ENCODE peak calls at places on chromosomes 13 and 19, in seven cellular contexts. L is WTC11, H is cerebellar cortex, N is testis, S is NCI-H2029, J is lung microvascular endothelial cell, K is cardiac fibroblast. C is an unnamed sample.

GRCh38 chr13:97986841-97987240 is 33.4 kb downstream of the IPO5 start:
- DNase-seq in J (no peak), H (no peak), N (no peak), S (no peak), L (no peak), K (no peak), C (no peak)

GRCh38 chr13:51862965-51863364 is 1.2 kb downstream of the CCDC70 start:
- DNase-seq in S (no peak), H (no peak), L (no peak), N (no peak), K (no peak), J (peak), C (no peak)

GRCh38 chr19:44943801-44944249 is 1.8 kb downstream of the APOC4 start:
- DNase-seq in H (no peak), N (peak), L (no peak), S (no peak), J (no peak), K (peak), C (no peak)

GRCh38 chr13:30026093-30026492 is 175.7 kb upstream of the UBL3 start:
- DNase-seq in L (no peak), H (no peak), J (peak), S (no peak), K (peak), N (no peak), C (no peak)

GRCh38 chr13:51590966-51591627 is 6.8 kb downstream of the WDFY2 start:
- DNase-seq in L (no peak), H (no peak), S (no peak), N (peak), K (peak), J (peak), C (no peak)

GRCh38 chr19:2766594-2767372 is 16.3 kb downstream of the SGTA start:
- DNase-seq in K (no peak), N (no peak), H (no peak), J (no peak), L (no peak), S (no peak), C (no peak)

GRCh38 chr13:59837101-59837500 is 326.6 kb downstream of the DIAPH3 start:
- DNase-seq in K (no peak), J (peak), L (no peak), S (no peak), H (no peak), N (no peak), C (no peak)

GRCh38 chr13:72726721-72727416 is 560 bp downstream of the MZT1 start:
- DNase-seq in J (peak), S (no peak), H (peak), N (peak), L (peak), K (no peak), C (peak)

GRCh38 chr13:99909836-99910619 is 61.5 kb downstream of the ZIC5 start:
- DNase-seq in S (no peak), J (no peak), H (no peak), K (no peak), L (no peak), N (peak), C (no peak)

GRCh38 chr13:110705356-110705825 is 525 bp downstream of the CARS2 start:
- DNase-seq in N (no peak), J (no peak), K (peak), H (no peak), L (no peak), S (no peak), C (no peak)

GRCh38 chr19:22144394-22144793 is 52.4 kb downstream of the ZNF676 start:
- DNase-seq in H (no peak), S (no peak), J (peak), L (no peak), N (no peak), K (peak), C (no peak)

GRCh38 chr19:7806876-7807275 is 23.1 kb upstream of the EVI5L start:
- DNase-seq in N (no peak), K (no peak), J (no peak), H (no peak), L (no peak), S (no peak), C (no peak)

GRCh38 chr19:18809149-18809978 is 18.3 kb upstream of the COMP start:
- DNase-seq in H (peak), L (no peak), J (no peak), N (peak), S (no peak), K (peak), C (no peak)